ENCODE peak calls at places on chromosomes 7 and 10, in four cellular contexts. L is GM10248, M is NCI-H69, C is hippocampal formation. Y is an unnamed sample.

GRCh38 chr10:94567714-94568520 is 22.3 kb downstream of the HELLS start:
- DNase-seq in L (no peak), M (no peak), C (no peak), Y (no peak)

GRCh38 chr7:1086588-1087461 is 1.1 kb upstream of the GPER1 start:
- DNase-seq in C (no peak), L (peak), M (peak), Y (peak)

GRCh38 chr7:82050134-82050533 is 280.3 kb upstream of the HGF start:
- DNase-seq in C (no peak), L (no peak), M (peak), Y (no peak)

GRCh38 chr10:49592726-49593563 is 17.2 kb upstream of the SLC18A3 start:
- DNase-seq in C (peak), M (peak), L (peak), Y (peak)

GRCh38 chr7:142298009-142298408 is 40.2 kb upstream of the PRSS58 start:
- DNase-seq in C (no peak), L (no peak), M (peak), Y (no peak)

GRCh38 chr7:150404785-150405583 is 25.9 kb downstream of the ZNF775 start:
- DNase-seq in M (peak), L (peak), C (peak), Y (peak)

GRCh38 chr7:150994838-150995510 is 4.2 kb downstream of the NOS3 start:
- DNase-seq in L (no peak), C (no peak), M (no peak), Y (no peak)

GRCh38 chr7:144830024-144830785 is 5.6 kb downstream of the TPK1 start:
- DNase-seq in C (no peak), M (no peak), L (no peak), Y (peak)

GRCh38 chr10:108791794-108792474 is 1131.4 kb downstream of the XPNPEP1 start:
- DNase-seq in C (no peak), L (no peak), M (no peak), Y (no peak)

GRCh38 chr7:108193593-108194498 is 63.7 kb upstream of the LAMB4 start:
- DNase-seq in L (no peak), C (no peak), M (peak), Y (no peak)

GRCh38 chr10:46175831-46176230 is 111.0 kb upstream of the ANTXRL start:
- DNase-seq in C (no peak), L (no peak), M (no peak), Y (no peak)

GRCh38 chr7:28217161-28217560 is 36.6 kb upstream of the JAZF1 start:
- DNase-seq in C (no peak), M (no peak), L (no peak), Y (no peak)

GRCh38 chr10:25059990-25060389 is 43.6 kb downstream of the THNSL1 start:
- DNase-seq in L (no peak), M (peak), C (no peak), Y (no peak)

GRCh38 chr10:15222511-15222910 is 54.0 kb upstream of the NMT2 start:
- DNase-seq in C (no peak), M (peak), L (no peak), Y (no peak)

GRCh38 chr10:67225226-67225625 is 299.4 kb downstream of the LRRTM3 start:
- DNase-seq in C (no peak), L (no peak), M (no peak), Y (no peak)

GRCh38 chr10:97570789-97571536 is 1.6 kb upstream of the ANKRD2 start:
- DNase-seq in M (peak), C (peak), L (no peak), Y (no peak)

GRCh38 chr10:80462986-80463741 is 9.1 kb downstream of the TSPAN14 start:
- DNase-seq in M (peak), C (no peak), L (no peak), Y (peak)

GRCh38 chr10:72322280-72323058 is 32.2 kb downstream of the DNAJB12 start:
- DNase-seq in M (no peak), C (no peak), L (no peak), Y (peak)

Y was measured in activated naive CD4-positive, alpha-beta T cell treated with anti-CD3 and anti-CD28 coated beads for 36 hours.